ENCODE peak calls at places on chromosomes 5 and 9, in seven cellular contexts. V is sigmoid colon, U is breast epithelium, T is A549, K is suprapubic skin, W is lower leg skin, D is spleen. B is an unnamed sample.

GRCh38 chr9:35710818-35711500 is 21.0 kb downstream of the TLN1 start:
- DNase-seq in K (no peak), D (no peak), T (no peak), W (no peak), V (peak), U (no peak), B (no peak)

GRCh38 chr9:135941288-135941995 is 19.7 kb downstream of the UBAC1 start:
- DNase-seq in U (no peak), W (no peak), V (no peak), T (no peak), D (no peak), K (no peak), B (no peak)

GRCh38 chr5:78549043-78549442 is 99.5 kb downstream of the LHFPL2 start:
- DNase-seq in V (peak), W (no peak), T (no peak), U (no peak), K (no peak), D (no peak), B (peak)

GRCh38 chr9:108687360-108687981 is 168.3 kb downstream of the ACTL7B start:
- DNase-seq in U (no peak), W (no peak), D (no peak), V (no peak), K (no peak), T (no peak), B (no peak)

GRCh38 chr9:102479191-102479590 is 515.9 kb upstream of the CYLC2 start:
- DNase-seq in W (no peak), V (no peak), K (no peak), D (no peak), T (no peak), U (no peak), B (no peak)

GRCh38 chr5:78887384-78888118 is 97.6 kb downstream of the ARSB start:
- DNase-seq in W (no peak), V (no peak), K (no peak), D (no peak), T (no peak), U (no peak), B (peak)

GRCh38 chr5:57841671-57842375 is 359.2 kb upstream of the ACTBL2 start:
- DNase-seq in T (peak), D (no peak), U (peak), V (no peak), K (no peak), W (no peak), B (no peak)

GRCh38 chr5:124797665-124798087 is 51.2 kb upstream of the ZNF608 start:
- DNase-seq in W (no peak), T (no peak), D (no peak), K (no peak), U (no peak), V (no peak), B (no peak)

GRCh38 chr9:138009456-138010273 is 132.1 kb downstream of the CACNA1B start:
- DNase-seq in U (no peak), D (peak), T (no peak), K (peak), V (peak), W (no peak), B (no peak)

GRCh38 chr9:108535526-108535925 is 320.3 kb downstream of the ACTL7B start:
- DNase-seq in K (no peak), T (peak), D (no peak), W (no peak), U (no peak), V (no peak), B (peak)

GRCh38 chr5:94689871-94690270 is 71.4 kb downstream of the SLF1 start:
- DNase-seq in K (no peak), D (no peak), T (no peak), W (no peak), U (no peak), V (no peak), B (no peak)

GRCh38 chr9:112863214-112863613 is 27.5 kb downstream of the SLC46A2 start:
- DNase-seq in U (no peak), K (no peak), W (no peak), V (peak), T (no peak), D (peak), B (peak)

GRCh38 chr5:1465966-1466471 is 20.8 kb upstream of the SLC6A3 start:
- DNase-seq in U (no peak), K (no peak), W (no peak), V (peak), T (no peak), D (no peak), B (no peak)

GRCh38 chr5:111726986-111727385 is 30.0 kb downstream of the NREP start:
- DNase-seq in V (no peak), W (no peak), D (no peak), K (no peak), T (no peak), U (no peak), B (no peak)

GRCh38 chr9:96034553-96035122 is 159.1 kb downstream of the ERCC6L2 start:
- DNase-seq in U (no peak), T (no peak), W (no peak), K (no peak), V (no peak), D (no peak), B (no peak)

GRCh38 chr9:20358201-20358600 is 264.1 kb downstream of the MLLT3 start:
- DNase-seq in T (peak), D (no peak), W (no peak), U (no peak), V (no peak), K (no peak), B (peak)

GRCh38 chr5:174090147-174090546 is 44.6 kb downstream of the NSG2 start:
- DNase-seq in W (no peak), K (no peak), U (no peak), D (no peak), T (no peak), V (no peak), B (no peak)

GRCh38 chr5:89535421-89535820 is 652.4 kb upstream of the MEF2C start:
- DNase-seq in V (no peak), U (no peak), D (no peak), T (no peak), W (no peak), K (no peak), B (no peak)

GRCh38 chr5:113022661-113023060 is 46.1 kb downstream of the DCP2 start:
- DNase-seq in K (no peak), D (no peak), W (no peak), V (no peak), U (no peak), T (no peak), B (no peak)

GRCh38 chr5:147434049-147434448 is 75.8 kb downstream of the DPYSL3 start:
- DNase-seq in K (no peak), V (no peak), T (no peak), U (no peak), W (no peak), D (no peak), B (no peak)

GRCh38 chr5:139392678-139393496 is 2.0 kb downstream of the PROB1 start:
- DNase-seq in W (no peak), T (peak), K (no peak), U (no peak), D (peak), V (no peak), B (peak)

GRCh38 chr5:167908596-167908995 is 382.8 kb upstream of the WWC1 start:
- DNase-seq in V (no peak), U (no peak), K (no peak), D (no peak), W (no peak), T (no peak), B (no peak)

GRCh38 chr9:135379540-135380267 is 99.9 kb upstream of the PPP1R26 start:
- DNase-seq in D (no peak), U (no peak), K (no peak), V (no peak), T (no peak), W (no peak), B (no peak)

GRCh38 chr9:127065592-127065991 is 56.8 kb downstream of the ANGPTL2 start:
- DNase-seq in T (no peak), W (no peak), K (no peak), D (no peak), V (no peak), U (no peak), B (no peak)

GRCh38 chr5:1727571-1727970 is 72.1 kb downstream of the MRPL36 start:
- DNase-seq in U (no peak), T (no peak), W (peak), D (peak), K (peak), V (peak), B (no peak)

GRCh38 chr5:7668161-7668560 is 182.8 kb downstream of the CFAP90 start:
- DNase-seq in W (no peak), U (no peak), V (no peak), D (no peak), T (no peak), K (no peak), B (no peak)

GRCh38 chr5:21649969-21650368 is 1203.2 kb downstream of the CDH12 start:
- DNase-seq in T (peak), U (no peak), V (no peak), W (no peak), K (no peak), D (no peak), B (no peak)

GRCh38 chr5:110900829-110901228 is 162.0 kb downstream of the SLC25A46 start:
- DNase-seq in K (no peak), V (no peak), D (no peak), T (peak), W (no peak), U (no peak), B (no peak)

GRCh38 chr5:85868070-85868469 is 749.7 kb upstream of the COX7C start:
- DNase-seq in T (peak), U (no peak), D (no peak), W (no peak), V (no peak), K (no peak), B (no peak)

GRCh38 chr9:104794070-104794469 is 30.1 kb downstream of the NIPSNAP3B start:
- DNase-seq in U (no peak), D (no peak), T (no peak), K (no peak), W (no peak), V (no peak), B (no peak)

GRCh38 chr9:93898502-93899426 is 56.4 kb downstream of the BARX1 start:
- DNase-seq in V (peak), D (peak), T (no peak), U (peak), W (no peak), K (peak), B (no peak)

GRCh38 chr5:107705390-107706014 is 34.8 kb upstream of the EFNA5 start:
- DNase-seq in K (no peak), V (no peak), D (no peak), W (no peak), T (no peak), U (no peak), B (no peak)

GRCh38 chr9:135604437-135605237 is 34.7 kb downstream of the GLT6D1 start:
- DNase-seq in K (peak), D (peak), T (no peak), W (no peak), V (peak), U (no peak), B (no peak)

GRCh38 chr5:112316006-112316405 is 103.1 kb downstream of the EPB41L4A start:
- DNase-seq in T (no peak), W (no peak), U (no peak), V (no peak), K (no peak), D (no peak), B (no peak)

GRCh38 chr9:133104718-133105460 is 16.2 kb downstream of the RALGDS start:
- DNase-seq in D (peak), W (no peak), T (no peak), V (peak), U (no peak), K (peak), B (no peak)

GRCh38 chr5:174729075-174729680 is 4.8 kb downstream of the MSX2 start:
- DNase-seq in W (no peak), D (no peak), V (no peak), T (no peak), K (no peak), U (no peak), B (no peak)

GRCh38 chr9:79377315-79377855 is 194.4 kb upstream of the TLE4 start:
- DNase-seq in K (no peak), U (no peak), V (no peak), T (no peak), D (no peak), W (no peak), B (no peak)

GRCh38 chr5:174172104-174172965 is 126.8 kb downstream of the NSG2 start:
- DNase-seq in T (no peak), V (no peak), U (no peak), D (no peak), W (no peak), K (no peak), B (no peak)

GRCh38 chr9:34647084-34647403 is 569 bp downstream of the GALT start:
- DNase-seq in K (no peak), T (no peak), D (no peak), W (no peak), U (no peak), V (no peak), B (no peak)

GRCh38 chr9:33112099-33112498 is 35.6 kb upstream of the SMU1 start:
- DNase-seq in V (no peak), W (no peak), D (no peak), K (no peak), U (peak), T (no peak), B (no peak)

GRCh38 chr9:33113799-33114547 is 37.5 kb upstream of the SMU1 start:
- DNase-seq in T (no peak), U (no peak), K (no peak), W (no peak), D (no peak), V (no peak), B (no peak)

GRCh38 chr9:33117306-33117705 is 40.8 kb upstream of the SMU1 start:
- DNase-seq in V (no peak), U (no peak), D (no peak), W (no peak), T (no peak), K (peak), B (no peak)

GRCh38 chr9:33116855-33117254 is 40.4 kb upstream of the SMU1 start:
- DNase-seq in V (peak), T (no peak), D (peak), W (no peak), U (no peak), K (no peak), B (peak)

DNA sequence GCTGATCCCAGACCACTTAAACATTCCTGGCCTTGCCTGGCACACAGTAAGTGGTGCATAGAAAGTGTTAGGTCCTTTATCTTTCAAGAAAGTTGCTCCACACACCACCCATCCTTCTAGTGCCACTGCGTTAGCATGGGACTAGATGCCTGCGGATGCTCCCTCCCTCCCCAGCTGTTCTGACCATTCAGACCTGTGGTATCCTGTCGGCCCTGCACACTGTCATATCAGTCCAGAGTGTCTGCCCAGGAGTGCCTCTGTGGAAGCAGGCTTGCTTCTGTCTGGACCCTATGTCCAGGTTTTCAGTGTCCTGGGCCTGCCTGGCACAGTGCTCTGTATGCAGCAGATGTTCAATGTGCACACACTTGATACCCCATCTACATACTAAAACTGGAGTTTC is 38.3 kb upstream of the SMU1 start:
- DNase-seq in T (no peak), V (no peak), U (no peak), D (no peak), W (no peak), K (no peak), B (no peak)
- TF ChIP-seq POLR2A in T (no peak), V (no peak), U (no peak), D (no peak), W (no peak), K (no peak), B (no peak)

DNA sequence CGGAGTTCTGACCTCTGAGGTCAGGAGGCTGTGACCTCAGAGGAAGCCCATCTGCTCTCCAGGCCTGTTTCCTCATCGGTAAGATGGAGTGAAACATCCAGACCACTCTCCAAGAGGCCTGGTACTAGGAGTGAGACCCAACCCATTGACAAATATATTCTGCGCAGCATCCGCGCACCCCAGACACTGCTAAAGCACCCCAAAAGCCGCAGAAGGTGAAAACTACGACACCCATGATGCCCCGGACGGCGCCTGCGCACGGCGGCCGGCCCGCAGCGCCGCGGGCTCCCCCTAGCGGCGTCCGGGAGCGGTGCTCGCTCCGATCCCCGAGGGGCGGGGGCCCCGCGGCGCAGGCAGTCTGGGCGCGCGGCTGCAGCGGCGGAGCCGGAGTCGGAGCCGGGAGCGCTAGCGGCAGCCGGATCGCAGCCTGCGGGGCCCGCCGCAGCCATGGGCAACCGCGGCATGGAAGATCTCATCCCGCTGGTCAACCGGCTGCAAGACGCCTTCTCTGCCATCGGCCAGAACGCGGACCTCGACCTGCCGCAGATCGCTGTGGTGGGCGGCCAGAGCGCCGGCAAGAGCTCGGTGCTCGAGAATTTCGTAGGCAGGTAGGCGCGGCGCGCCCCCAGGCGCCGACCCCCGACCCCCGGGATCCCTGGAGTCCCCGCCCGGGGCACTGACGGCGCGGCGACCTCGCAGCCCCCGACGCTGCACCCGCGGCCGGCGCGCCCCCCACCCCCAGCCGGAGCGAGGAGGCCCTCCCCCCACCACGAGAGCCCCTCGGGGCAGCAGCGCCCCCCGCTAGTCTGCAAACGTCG is at the start of gene DNM1:
- DNase-seq in K (no peak), W (no peak), U (no peak), T (peak), D (peak), V (no peak), B (peak)
- TF ChIP-seq CTCF in K (peak), W (no peak), U (peak), T (peak), D (peak), V (peak), B (peak)

GRCh38 chr9:121633144-121633714 is 18.2 kb upstream of the DAB2IP start:
- DNase-seq in T (no peak), V (no peak), W (no peak), K (no peak), U (no peak), D (no peak), B (no peak)

GRCh38 chr9:121633736-121634135 is 17.7 kb upstream of the DAB2IP start:
- DNase-seq in T (no peak), U (no peak), V (no peak), D (no peak), K (no peak), W (no peak), B (no peak)

GRCh38 chr9:121635300-121635699 is 16.1 kb upstream of the DAB2IP start:
- DNase-seq in V (no peak), K (no peak), W (no peak), T (no peak), U (no peak), D (no peak), B (no peak)

GRCh38 chr9:121634329-121634784 is 17.1 kb upstream of the DAB2IP start:
- DNase-seq in W (no peak), D (no peak), V (no peak), K (no peak), U (no peak), T (no peak), B (peak)

DNA sequence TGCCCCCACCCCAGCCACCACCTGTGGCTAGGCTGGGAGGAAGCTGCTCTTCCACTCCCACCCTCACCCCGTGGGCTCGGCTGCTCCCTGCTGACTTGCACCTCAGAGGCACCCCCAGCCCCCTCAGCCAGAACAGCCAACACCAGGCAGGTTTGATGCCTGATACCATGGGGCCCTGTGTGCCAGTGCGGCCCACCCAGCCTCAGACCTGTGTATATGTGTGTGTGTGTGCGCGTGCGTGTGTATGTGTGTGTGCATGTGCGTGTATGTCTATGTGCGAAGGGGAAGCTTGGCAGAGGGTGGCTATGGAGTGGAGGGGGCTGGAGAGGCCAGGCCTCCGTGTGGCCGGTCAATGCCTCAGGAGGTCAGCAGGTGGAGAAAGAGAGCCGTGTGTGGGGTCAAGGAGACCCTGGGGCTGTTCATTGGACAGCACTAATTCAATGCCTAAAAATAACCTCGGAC is 16.6 kb upstream of the DAB2IP start:
- DNase-seq in U (no peak), D (no peak), V (no peak), T (peak), W (no peak), K (no peak), B (peak)
- TF ChIP-seq POLR2A in U (no peak), D (no peak), V (no peak), T (no peak), W (no peak), K (no peak), B (no peak)

DNA sequence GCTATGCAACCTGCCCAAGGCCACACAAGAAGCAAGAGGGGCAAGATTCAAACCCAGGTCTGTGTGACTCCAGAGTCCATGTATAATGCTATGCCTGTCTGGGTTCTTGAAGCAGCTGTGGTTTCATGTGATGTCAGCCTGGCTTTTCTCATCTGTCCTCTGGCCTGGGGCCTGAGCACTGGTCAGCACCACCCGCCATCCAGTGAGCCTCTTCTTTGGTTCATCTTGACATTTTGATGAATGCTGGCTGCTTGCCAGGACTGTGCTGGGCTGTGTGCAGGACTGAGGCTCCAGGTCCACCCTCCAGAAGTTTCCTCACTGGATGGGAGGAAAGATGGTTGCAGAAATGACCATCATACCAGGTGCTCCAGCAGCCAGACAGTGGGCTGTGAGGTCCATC is 61.5 kb downstream of the TSTD2 start:
- DNase-seq in K (no peak), D (no peak), V (peak), W (no peak), U (no peak), T (no peak), B (no peak)
- TF ChIP-seq CTCF in K (no peak), D (no peak), V (no peak), W (no peak), U (no peak), T (no peak), B (no peak)

GRCh38 chr5:14440598-14441401 is 140.8 kb upstream of the OTULINL start:
- DNase-seq in V (peak), K (no peak), U (peak), D (no peak), W (no peak), T (no peak), B (no peak)
- TF ChIP-seq POLR2A in V (peak), K (peak), U (no peak), D (no peak), W (no peak), T (no peak), B (no peak)